ENCODE peak calls at places on chromosome 20, in seven cellular contexts. N is Daoy; U is nephron progenitor cell; Z is Kasumi-1; R is A172; V is stimulated activated CD4-positive, alpha-beta T cell treated with anti-CD3 and anti-CD28 coated beads, Interleukin-12 subunit alpha, Interleukin-12 subunit beta, amount 100 ng/mL, for 4 hours; H is left ventricle myocardium superior. G is an unnamed sample.
A peak's percentile ranks its signal among the peaks of the same experiment; 100 is the strongest.

GRCh38 chr20:49635829-49636228 is 67.9 kb upstream of the PTGIS start:
- DNase-seq in N (no peak), U (no peak), Z (peak; percentile 28), R (no peak), V (no peak), H (no peak), G (no peak)

GRCh38 chr20:58714923-58715708 is 22.5 kb downstream of the NPEPL1 start:
- DNase-seq in N (no peak), U (no peak), Z (no peak), R (no peak), V (no peak), H (no peak), G (peak; percentile 13)

GRCh38 chr20:33685328-33686007 is 717 bp downstream of the E2F1 start:
- DNase-seq in N (peak; percentile 47), U (no peak), Z (peak; percentile 47), R (peak; percentile 44), V (peak; percentile 63), H (no peak), G (peak; percentile 50)

GRCh38 chr20:37863289-37863688 is 39.6 kb upstream of the VSTM2L start:
- DNase-seq in N (no peak), U (no peak), Z (no peak), R (no peak), V (no peak), H (no peak), G (no peak)

GRCh38 chr20:44695295-44696230 is 19.6 kb upstream of the CCN5 start:
- DNase-seq in N (no peak), U (no peak), Z (no peak), R (no peak), V (no peak), H (no peak), G (no peak)

GRCh38 chr20:1108437-1108920 is 9.9 kb upstream of the PSMF1 start:
- DNase-seq in N (peak; percentile 55), U (peak; percentile 70), Z (peak; percentile 12), R (peak; percentile 41), V (peak; percentile 56), H (peak; percentile 71), G (peak; percentile 36)

GRCh38 chr20:35742741-35743523 is 872 bp upstream of the RBM39 start:
- DNase-seq in N (no peak), U (no peak), Z (peak; percentile 65), R (peak; percentile 37), V (no peak), H (no peak), G (no peak)

GRCh38 chr20:17652411-17652810 is 29.6 kb downstream of the RRBP1 start:
- DNase-seq in N (no peak), U (no peak), Z (no peak), R (no peak), V (no peak), H (no peak), G (no peak)

GRCh38 chr20:8385247-8385646 is 253.2 kb downstream of the PLCB1 start:
- DNase-seq in N (peak; percentile 10), U (no peak), Z (no peak), R (no peak), V (no peak), H (peak; percentile 46), G (no peak)

GRCh38 chr20:63191400-63191799 is 24.5 kb downstream of the YTHDF1 start:
- DNase-seq in N (peak; percentile 76), U (no peak), Z (no peak), R (peak; percentile 83), V (no peak), H (peak; percentile 50), G (no peak)

GRCh38 chr20:52060794-52061714 is 130.5 kb downstream of the ZFP64 start:
- DNase-seq in N (peak; percentile 41), U (peak; percentile 33), Z (no peak), R (peak; percentile 26), V (no peak), H (no peak), G (no peak)